ENCODE peak calls at places on chromosomes 5 and 9, in eight cellular contexts. B is hippocampal formation; Z is stimulated activated CD4-positive, alpha-beta T cell treated with anti-CD3 and anti-CD28 coated beads, Interleukin-4, amount 100 ng/mL, for 48 hours; Y is fibroblast of mammary gland; O is lower leg skin; M is body of pancreas; C is Right ventricle myocardium superior; P is NCI-H1105. D is an unnamed sample.

GRCh38 chr9:137056739-137057407 is 3.0 kb upstream of the ENTPD2 start:
- DNase-seq in B (no peak), Z (no peak), Y (no peak), O (no peak), M (no peak), C (no peak), P (no peak), D (no peak)

GRCh38 chr5:110908848-110909247 is 162.7 kb upstream of the TSLP start:
- DNase-seq in B (no peak), Z (no peak), Y (no peak), O (no peak), M (no peak), C (no peak), P (no peak), D (no peak)

GRCh38 chr5:77893225-77893860 is 117.2 kb upstream of the TBCA start:
- DNase-seq in B (no peak), Z (no peak), Y (peak; percentile 99), O (no peak), M (no peak), C (no peak), P (no peak), D (peak; percentile 99)

GRCh38 chr5:15946026-15946425 is 233.6 kb downstream of the MARCHF11 start:
- DNase-seq in B (no peak), Z (no peak), Y (no peak), O (no peak), M (no peak), C (no peak), P (no peak), D (peak; percentile 47)

GRCh38 chr5:178078197-178078995 is 34.9 kb upstream of the N4BP3 start:
- DNase-seq in B (no peak), Z (no peak), Y (peak; percentile 87), O (no peak), M (no peak), C (no peak), P (no peak), D (peak; percentile 93)

GRCh38 chr5:1357946-1358725 is 13.2 kb upstream of the CLPTM1L start:
- DNase-seq in B (no peak), Z (no peak), Y (no peak), O (no peak), M (no peak), C (no peak), P (no peak), D (no peak)

GRCh38 chr5:73883646-73884045 is 257.6 kb downstream of the ARHGEF28 start:
- DNase-seq in B (no peak), Z (no peak), Y (no peak), O (no peak), M (no peak), C (no peak), P (no peak), D (no peak)

GRCh38 chr5:58412932-58413331 is 47.0 kb downstream of the PLK2 start:
- DNase-seq in B (no peak), Z (no peak), Y (no peak), O (no peak), M (no peak), C (no peak), P (no peak), D (peak; percentile 48)

GRCh38 chr5:134905246-134905996 is 490 bp downstream of the PCBD2 start:
- DNase-seq in B (peak; percentile 80), Z (peak; percentile 46), Y (peak; percentile 82), O (peak; percentile 90), M (peak; percentile 28), C (peak; percentile 48), P (peak; percentile 41), D (peak; percentile 72)

GRCh38 chr5:16456103-16456832 is 9.3 kb downstream of the ZNF622 start:
- DNase-seq in B (peak; percentile 8), Z (no peak), Y (peak; percentile 87), O (no peak), M (peak; percentile 65), C (peak; percentile 36), P (peak; percentile 62), D (peak; percentile 75)

GRCh38 chr5:1420211-1421195 is 24.7 kb downstream of the SLC6A3 start:
- DNase-seq in B (no peak), Z (no peak), Y (no peak), O (no peak), M (peak; percentile 4), C (peak; percentile 29), P (no peak), D (no peak)

GRCh38 chr5:138351056-138351455 is 1.4 kb upstream of the KDM3B start:
- DNase-seq in B (no peak), Z (no peak), Y (peak; percentile 87), O (no peak), M (no peak), C (no peak), P (no peak), D (peak; percentile 79)

GRCh38 chr5:128539038-128539429 is 989 bp upstream of the FBN2 start:
- DNase-seq in B (no peak), Z (no peak), Y (peak; percentile 19), O (no peak), M (no peak), C (no peak), P (no peak), D (peak; percentile 48)

GRCh38 chr5:92942762-92943161 is 638.3 kb downstream of the NR2F1-AS1 start:
- DNase-seq in B (no peak), Z (no peak), Y (no peak), O (no peak), M (no peak), C (no peak), P (no peak), D (no peak)

GRCh38 chr5:531101-531748 is 7.0 kb upstream of the SLC9A3 start:
- DNase-seq in B (no peak), Z (no peak), Y (no peak), O (no peak), M (no peak), C (peak; percentile 26), P (peak; percentile 31), D (no peak)

GRCh38 chr5:154737667-154738320 is 17.4 kb upstream of the LARP1 start:
- DNase-seq in B (no peak), Z (no peak), Y (no peak), O (no peak), M (no peak), C (no peak), P (no peak), D (no peak)

GRCh38 chr9:81759680-81760215 is 70.4 kb upstream of the TLE1 start:
- DNase-seq in B (no peak), Z (no peak), Y (peak; percentile 94), O (no peak), M (no peak), C (no peak), P (no peak), D (peak; percentile 88)

GRCh38 chr9:134320195-134320885 is 5.9 kb upstream of the RXRA start:
- DNase-seq in B (no peak), Z (no peak), Y (no peak), O (no peak), M (peak; percentile 8), C (peak; percentile 34), P (no peak), D (no peak)

GRCh38 chr5:118548761-118549160 is 439.6 kb downstream of the DTWD2 start:
- DNase-seq in B (no peak), Z (no peak), Y (peak; percentile 93), O (no peak), M (no peak), C (no peak), P (no peak), D (peak; percentile 75)

GRCh38 chr9:87422999-87423398 is 74.7 kb upstream of the DAPK1 start:
- DNase-seq in B (no peak), Z (no peak), Y (no peak), O (no peak), M (no peak), C (no peak), P (no peak), D (no peak)

GRCh38 chr9:13351768-13352386 is 72.4 kb upstream of the MPDZ start:
- DNase-seq in B (no peak), Z (no peak), Y (peak; percentile 74), O (no peak), M (no peak), C (no peak), P (peak; percentile 61), D (peak; percentile 60)

GRCh38 chr5:137091473-137091872 is 407.7 kb downstream of the SPOCK1 start:
- DNase-seq in B (peak; percentile 11), Z (no peak), Y (peak; percentile 8), O (no peak), M (no peak), C (no peak), P (peak; percentile 34), D (peak; percentile 62)